ENCODE peak calls at places on chromosomes 1 and 21, in four cellular contexts. S, T, Y and V are unnamed samples.

GRCh38 chr1:29424266-29424665 is 187.9 kb downstream of the PTPRU start:
- DNase-seq in T (no peak), S (no peak), Y (no peak), V (no peak)

GRCh38 chr1:8431028-8431427 is 113.1 kb downstream of the SLC45A1 start:
- DNase-seq in S (peak; percentile 47), T (no peak), Y (no peak), V (no peak)

GRCh38 chr1:236351875-236352573 is 42.1 kb upstream of the EDARADD start:
- DNase-seq in Y (no peak), T (no peak), S (no peak), V (no peak)

GRCh38 chr1:11893907-11894251 is 32.3 kb downstream of the KIAA2013 start:
- DNase-seq in S (peak; percentile 67), Y (peak; percentile 60), T (peak; percentile 58), V (peak; percentile 56)

GRCh38 chr1:77487631-77488030 is 194.8 kb downstream of the ZZZ3 start:
- DNase-seq in S (no peak), Y (no peak), T (no peak), V (no peak)

GRCh38 chr1:10852486-10852885 is 56.0 kb upstream of the CASZ1 start:
- DNase-seq in S (no peak), Y (no peak), T (no peak), V (no peak)

GRCh38 chr1:159986531-159986930 is 32.5 kb upstream of the SLAMF9 start:
- DNase-seq in T (no peak), S (no peak), Y (no peak), V (no peak)

GRCh38 chr1:38047603-38048146 is 1.1 kb upstream of the POU3F1 start:
- DNase-seq in Y (no peak), T (no peak), S (no peak), V (no peak)

GRCh38 chr1:234611153-234611798 is 1.3 kb upstream of the IRF2BP2 start:
- DNase-seq in Y (peak; percentile 32), S (peak; percentile 86), T (peak; percentile 94), V (no peak)

GRCh38 chr1:84742653-84743052 is 52.4 kb upstream of the SSX2IP start:
- DNase-seq in T (no peak), Y (no peak), S (peak; percentile 56), V (no peak)

GRCh38 chr1:31811605-31812004 is 4.2 kb downstream of the SPOCD1 start:
- DNase-seq in S (no peak), Y (peak; percentile 46), T (no peak), V (no peak)

GRCh38 chr1:5385400-5385799 is 606.8 kb downstream of the NPHP4 start:
- DNase-seq in T (no peak), S (no peak), Y (no peak), V (no peak)

GRCh38 chr1:32266926-32267645 is 16.0 kb downstream of the LCK start:
- DNase-seq in Y (no peak), S (peak; percentile 29), T (no peak), V (no peak)

GRCh38 chr1:95013948-95014574 is 58.7 kb downstream of the ALG14 start:
- DNase-seq in T (no peak), S (no peak), Y (no peak), V (no peak)

GRCh38 chr1:2229921-2230700 is 2.0 kb downstream of the SKI start:
- DNase-seq in Y (no peak), S (no peak), T (no peak), V (no peak)

GRCh38 chr1:188499690-188500089 is 1670.9 kb downstream of the PLA2G4A start:
- DNase-seq in T (no peak), Y (no peak), S (no peak), V (no peak)

GRCh38 chr1:151841141-151841540 is 1.5 kb upstream of the C2CD4D start:
- DNase-seq in T (no peak), Y (no peak), S (no peak), V (no peak)

GRCh38 chr1:197173571-197174482 is 27.4 kb upstream of the ASPM start:
- DNase-seq in Y (no peak), S (no peak), T (no peak), V (no peak)

GRCh38 chr1:5938068-5938740 is 54.0 kb downstream of the NPHP4 start:
- DNase-seq in S (no peak), Y (no peak), T (no peak), V (no peak)

GRCh38 chr21:14583629-14584251 is 37.6 kb upstream of the SAMSN1 start:
- DNase-seq in T (no peak), Y (no peak), S (no peak), V (no peak)

GRCh38 chr1:66294692-66295384 is 239.1 kb upstream of the SGIP1 start:
- DNase-seq in T (no peak), S (no peak), Y (no peak), V (no peak)

GRCh38 chr1:54047384-54048315 is 5.4 kb downstream of the TMEM59 start:
- DNase-seq in Y (no peak), T (peak; percentile 42), S (no peak), V (no peak)

GRCh38 chr1:66641851-66642473 is 108.0 kb downstream of the SGIP1 start:
- DNase-seq in Y (no peak), S (no peak), T (no peak), V (no peak)

GRCh38 chr1:227433663-227434062 is 115.4 kb upstream of the CDC42BPA start:
- DNase-seq in T (no peak), S (no peak), Y (no peak), V (no peak)

GRCh38 chr1:193448682-193449461 is 262.5 kb upstream of the B3GALT2 start:
- DNase-seq in T (peak; percentile 81), Y (no peak), S (peak; percentile 77), V (no peak)

GRCh38 chr1:237736372-237737029 is 154.2 kb downstream of the ZP4 start:
- DNase-seq in S (peak; percentile 38), T (peak; percentile 56), Y (no peak), V (no peak)

GRCh38 chr1:15680131-15680530 is 4.0 kb upstream of the PLEKHM2 start:
- DNase-seq in T (no peak), Y (no peak), S (no peak), V (no peak)

GRCh38 chr1:218374972-218375371 is 29.8 kb downstream of the TGFB2 start:
- DNase-seq in S (no peak), Y (no peak), T (no peak), V (no peak)

GRCh38 chr1:193404236-193404635 is 217.8 kb upstream of the B3GALT2 start:
- DNase-seq in T (no peak), Y (no peak), S (no peak), V (no peak)

GRCh38 chr1:212471286-212471685 is 38.6 kb downstream of the NENF start:
- DNase-seq in Y (no peak), T (no peak), S (no peak), V (no peak)

GRCh38 chr1:52633291-52633754 is 355 bp downstream of the SHISAL2A start:
- DNase-seq in Y (peak; percentile 26), S (peak; percentile 37), T (no peak), V (peak; percentile 50)

GRCh38 chr1:26411624-26412074 is 1.0 kb downstream of the LIN28A start:
- DNase-seq in S (no peak), Y (peak; percentile 60), T (no peak), V (no peak)

GRCh38 chr1:198253668-198254067 is 96.9 kb downstream of the NEK7 start:
- DNase-seq in S (peak; percentile 67), T (peak; percentile 42), Y (no peak), V (no peak)

GRCh38 chr1:50308883-50309282 is 114.4 kb downstream of the DMRTA2 start:
- DNase-seq in Y (peak; percentile 16), T (peak; percentile 54), S (peak; percentile 38), V (no peak)

GRCh38 chr1:86507935-86508582 is 38.8 kb upstream of the CLCA4 start:
- DNase-seq in Y (no peak), T (peak; percentile 19), S (peak; percentile 30), V (no peak)

GRCh38 chr1:247338723-247339270 is 7.1 kb upstream of the ZNF496 start:
- DNase-seq in S (no peak), T (no peak), Y (no peak), V (no peak)

GRCh38 chr21:34974162-34974981 is 74.7 kb downstream of the RUNX1 start:
- DNase-seq in S (peak; percentile 87), Y (no peak), T (peak; percentile 99), V (peak; percentile 31)

DNA sequence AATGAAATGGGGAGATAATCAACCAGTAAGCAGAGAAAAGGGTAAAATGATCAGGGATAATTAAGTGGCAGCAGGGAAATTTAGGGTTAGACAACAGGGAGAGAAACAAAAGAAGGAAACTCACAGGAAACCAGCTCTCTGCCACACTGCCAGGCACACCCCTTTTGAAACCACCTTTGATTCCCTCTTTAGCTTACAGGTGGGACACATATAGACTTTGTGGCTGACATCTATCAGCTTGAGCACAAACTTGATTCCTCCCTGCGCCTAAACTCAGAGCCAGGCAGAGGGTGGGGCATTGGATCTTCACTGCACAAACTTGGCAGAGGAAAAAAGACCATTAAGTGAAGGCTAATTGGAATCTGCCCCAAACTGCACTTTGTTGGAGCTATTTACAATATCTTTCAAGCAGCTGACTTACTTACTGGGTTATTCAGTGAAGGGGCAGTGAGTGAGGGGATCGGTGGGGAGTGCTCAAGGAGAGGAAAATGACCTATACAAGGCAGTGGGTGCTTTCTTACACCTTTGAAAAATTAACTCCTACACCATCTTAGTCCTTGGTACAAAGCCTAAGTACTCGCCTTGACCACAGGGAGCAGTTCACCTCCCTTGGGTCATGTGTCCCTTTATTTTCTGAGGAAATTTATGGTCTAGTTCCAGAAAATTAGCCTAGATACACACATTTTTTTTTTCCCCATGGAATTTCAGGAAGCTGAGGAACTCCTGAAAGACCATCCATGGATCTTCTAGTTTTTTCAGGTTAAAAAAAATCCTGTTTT is 60.2 kb downstream of the PBX1 start:
- DNase-seq in S (no peak), Y (no peak), T (peak; percentile 77), V (no peak)
- TF ChIP-seq CTCF in S (no peak), Y (peak; percentile 10), T (peak; percentile 23), V (no peak)

GRCh38 chr1:110339427-110340206 is 440 bp downstream of the RBM15 start:
- DNase-seq in S (peak; percentile 83), T (peak; percentile 41), Y (no peak), V (peak; percentile 71)
- TF ChIP-seq CTCF in S (peak; percentile 33), T (peak; percentile 23), Y (peak; percentile 58), V (no peak)

GRCh38 chr1:118243269-118243668 is 58.2 kb upstream of the SPAG17 start:
- DNase-seq in T (no peak), Y (no peak), S (no peak), V (no peak)

GRCh38 chr1:118249641-118250040 is 64.6 kb upstream of the SPAG17 start:
- DNase-seq in S (no peak), Y (no peak), T (no peak), V (no peak)

GRCh38 chr1:118246646-118247045 is 61.6 kb upstream of the SPAG17 start:
- DNase-seq in T (no peak), S (no peak), Y (no peak), V (no peak)

GRCh38 chr1:118250232-118250631 is 65.2 kb upstream of the SPAG17 start:
- DNase-seq in Y (no peak), T (no peak), S (no peak), V (no peak)

GRCh38 chr1:118247593-118247992 is 62.6 kb upstream of the SPAG17 start:
- DNase-seq in T (no peak), S (peak; percentile 23), Y (no peak), V (no peak)
- TF ChIP-seq CTCF in T (peak; percentile 20), S (peak; percentile 39), Y (peak; percentile 37), V (no peak)

GRCh38 chr1:117235863-117236465 is 25.2 kb upstream of the VTCN1 start:
- DNase-seq in Y (no peak), T (no peak), S (no peak), V (no peak)

GRCh38 chr1:117240547-117240946 is 29.8 kb upstream of the VTCN1 start:
- DNase-seq in S (no peak), Y (no peak), T (no peak), V (no peak)

GRCh38 chr1:117241512-117241911 is 30.8 kb upstream of the VTCN1 start:
- DNase-seq in Y (no peak), T (no peak), S (no peak), V (no peak)

GRCh38 chr1:117237701-117238413 is 27.1 kb upstream of the VTCN1 start:
- DNase-seq in T (no peak), S (no peak), Y (no peak), V (no peak)

GRCh38 chr1:117239467-117239866 is 28.7 kb upstream of the VTCN1 start:
- DNase-seq in T (no peak), Y (no peak), S (no peak), V (no peak)
- TF ChIP-seq CTCF in T (no peak), Y (no peak), S (no peak), V (no peak)